ENCODE peak calls at places on chromosomes 5 and 9, in seven cellular contexts. One of them, this sample, is unnamed.

GRCh38 chr9:2639786-2640185 is 18.2 kb downstream of the VLDLR start:
- DNase-seq in brain pericyte: no peak
- DNase-seq in activated CD4-positive, alpha-beta T cell treated with anti-CD3 and anti-CD28 coated beads, Interleukin-2, amount 10 ng/mL, durations not matched to agents 7 days and 5 days: no peak
- DNase-seq in HTR-8/SVneo: no peak
- DNase-seq in NCI-H1092 treated with DMSO at 0.1 percent for 48 hours: no peak
- DNase-seq in hippocampal formation: no peak
- DNase-seq in NCI-H774: no peak
- DNase-seq in this sample: no peak

GRCh38 chr5:125109293-125109692 is 362.9 kb upstream of the ZNF608 start:
- DNase-seq in brain pericyte: no peak
- DNase-seq in activated CD4-positive, alpha-beta T cell treated with anti-CD3 and anti-CD28 coated beads, Interleukin-2, amount 10 ng/mL, durations not matched to agents 7 days and 5 days: no peak
- DNase-seq in HTR-8/SVneo: no peak
- DNase-seq in NCI-H1092 treated with DMSO at 0.1 percent for 48 hours: no peak
- DNase-seq in hippocampal formation: no peak
- DNase-seq in NCI-H774: no peak
- DNase-seq in this sample: no peak

GRCh38 chr9:101028346-101029299 is at the start of gene PLPPR1:
- DNase-seq in brain pericyte: no peak
- DNase-seq in activated CD4-positive, alpha-beta T cell treated with anti-CD3 and anti-CD28 coated beads, Interleukin-2, amount 10 ng/mL, durations not matched to agents 7 days and 5 days: no peak
- DNase-seq in HTR-8/SVneo: peak
- DNase-seq in NCI-H1092 treated with DMSO at 0.1 percent for 48 hours: peak
- DNase-seq in hippocampal formation: peak
- DNase-seq in NCI-H774: peak
- DNase-seq in this sample: no peak

GRCh38 chr5:157603333-157604190 is 28.0 kb upstream of the ADAM19 start:
- DNase-seq in brain pericyte: no peak
- DNase-seq in activated CD4-positive, alpha-beta T cell treated with anti-CD3 and anti-CD28 coated beads, Interleukin-2, amount 10 ng/mL, durations not matched to agents 7 days and 5 days: peak
- DNase-seq in HTR-8/SVneo: peak
- DNase-seq in NCI-H1092 treated with DMSO at 0.1 percent for 48 hours: no peak
- DNase-seq in hippocampal formation: no peak
- DNase-seq in NCI-H774: no peak
- DNase-seq in this sample: peak

GRCh38 chr5:154850255-154851062 is at the start of gene FAXDC2:
- DNase-seq in brain pericyte: peak
- DNase-seq in activated CD4-positive, alpha-beta T cell treated with anti-CD3 and anti-CD28 coated beads, Interleukin-2, amount 10 ng/mL, durations not matched to agents 7 days and 5 days: no peak
- DNase-seq in HTR-8/SVneo: peak
- DNase-seq in NCI-H1092 treated with DMSO at 0.1 percent for 48 hours: no peak
- DNase-seq in hippocampal formation: peak
- DNase-seq in NCI-H774: no peak
- DNase-seq in this sample: peak

GRCh38 chr9:116796669-116797068 is 109.6 kb downstream of the TRIM32 start:
- DNase-seq in brain pericyte: no peak
- DNase-seq in activated CD4-positive, alpha-beta T cell treated with anti-CD3 and anti-CD28 coated beads, Interleukin-2, amount 10 ng/mL, durations not matched to agents 7 days and 5 days: no peak
- DNase-seq in HTR-8/SVneo: no peak
- DNase-seq in NCI-H1092 treated with DMSO at 0.1 percent for 48 hours: no peak
- DNase-seq in hippocampal formation: no peak
- DNase-seq in NCI-H774: no peak
- DNase-seq in this sample: no peak

GRCh38 chr5:132427285-132428146 is 58.0 kb downstream of the SLC22A5 start:
- DNase-seq in brain pericyte: no peak
- DNase-seq in activated CD4-positive, alpha-beta T cell treated with anti-CD3 and anti-CD28 coated beads, Interleukin-2, amount 10 ng/mL, durations not matched to agents 7 days and 5 days: peak
- DNase-seq in HTR-8/SVneo: no peak
- DNase-seq in NCI-H1092 treated with DMSO at 0.1 percent for 48 hours: peak
- DNase-seq in hippocampal formation: peak
- DNase-seq in NCI-H774: peak
- DNase-seq in this sample: no peak

GRCh38 chr5:113487411-113487778 is 858 bp downstream of the MCC start:
- DNase-seq in brain pericyte: no peak
- DNase-seq in activated CD4-positive, alpha-beta T cell treated with anti-CD3 and anti-CD28 coated beads, Interleukin-2, amount 10 ng/mL, durations not matched to agents 7 days and 5 days: no peak
- DNase-seq in HTR-8/SVneo: peak
- DNase-seq in NCI-H1092 treated with DMSO at 0.1 percent for 48 hours: no peak
- DNase-seq in hippocampal formation: no peak
- DNase-seq in NCI-H774: no peak
- DNase-seq in this sample: no peak

GRCh38 chr9:95193067-95193466 is 124.4 kb downstream of the FANCC start:
- DNase-seq in brain pericyte: no peak
- DNase-seq in activated CD4-positive, alpha-beta T cell treated with anti-CD3 and anti-CD28 coated beads, Interleukin-2, amount 10 ng/mL, durations not matched to agents 7 days and 5 days: no peak
- DNase-seq in HTR-8/SVneo: no peak
- DNase-seq in NCI-H1092 treated with DMSO at 0.1 percent for 48 hours: no peak
- DNase-seq in hippocampal formation: no peak
- DNase-seq in NCI-H774: no peak
- DNase-seq in this sample: no peak

GRCh38 chr5:21802869-21803490 is 1050.2 kb downstream of the CDH12 start:
- DNase-seq in brain pericyte: no peak
- DNase-seq in activated CD4-positive, alpha-beta T cell treated with anti-CD3 and anti-CD28 coated beads, Interleukin-2, amount 10 ng/mL, durations not matched to agents 7 days and 5 days: no peak
- DNase-seq in HTR-8/SVneo: peak
- DNase-seq in NCI-H1092 treated with DMSO at 0.1 percent for 48 hours: peak
- DNase-seq in hippocampal formation: no peak
- DNase-seq in NCI-H774: peak
- DNase-seq in this sample: peak

GRCh38 chr9:72978724-72979123 is 25.9 kb upstream of the ALDH1A1 start:
- DNase-seq in brain pericyte: no peak
- DNase-seq in activated CD4-positive, alpha-beta T cell treated with anti-CD3 and anti-CD28 coated beads, Interleukin-2, amount 10 ng/mL, durations not matched to agents 7 days and 5 days: no peak
- DNase-seq in HTR-8/SVneo: no peak
- DNase-seq in NCI-H1092 treated with DMSO at 0.1 percent for 48 hours: no peak
- DNase-seq in hippocampal formation: no peak
- DNase-seq in NCI-H774: no peak
- DNase-seq in this sample: peak